ENCODE peak calls at places on chromosomes 6 and 20, in four cellular contexts. X is putamen, J is choroid plexus epithelial cell, K is SW480. L is an unnamed sample.

GRCh38 chr6:142728910-142729481 is 216.0 kb downstream of the HIVEP2 start:
- DNase-seq in X (no peak), J (peak), K (no peak), L (no peak)

GRCh38 chr6:148771896-148772554 is 25.2 kb downstream of the UST start:
- DNase-seq in X (no peak), J (peak), K (no peak), L (no peak)

GRCh38 chr6:6736753-6737654 is 148.5 kb downstream of the LY86 start:
- DNase-seq in X (no peak), J (peak), K (peak), L (no peak)

GRCh38 chr20:57164872-57165271 is 101.6 kb downstream of the BMP7 start:
- DNase-seq in X (no peak), J (no peak), K (no peak), L (no peak)

GRCh38 chr6:26392932-26393636 is 9.0 kb upstream of the BTN3A1 start:
- DNase-seq in X (no peak), J (no peak), K (no peak), L (no peak)

GRCh38 chr6:56279346-56280080 is 32.1 kb upstream of the COL21A1 start:
- DNase-seq in X (no peak), J (peak), K (peak), L (peak)

GRCh38 chr6:43981363-43981990 is 145.8 kb downstream of the MRPL14 start:
- DNase-seq in X (no peak), J (no peak), K (no peak), L (no peak)

GRCh38 chr6:43401730-43402129 is 25.6 kb upstream of the ABCC10 start:
- DNase-seq in X (no peak), J (no peak), K (no peak), L (no peak)

GRCh38 chr20:63364801-63365585 is 3.8 kb upstream of the CHRNA4 start:
- DNase-seq in X (no peak), J (no peak), K (no peak), L (no peak)

GRCh38 chr6:39930540-39930939 is 3.7 kb downstream of the MOCS1 start:
- DNase-seq in X (no peak), J (no peak), K (no peak), L (no peak)

GRCh38 chr20:2840967-2841531 is 504 bp downstream of the VPS16 start:
- DNase-seq in X (no peak), J (peak), K (peak), L (peak)

GRCh38 chr6:31879901-31880300 is 1.1 kb upstream of the SLC44A4 start:
- DNase-seq in X (no peak), J (no peak), K (no peak), L (no peak)

GRCh38 chr6:2111162-2111677 is 134.2 kb downstream of the GMDS start:
- DNase-seq in X (peak), J (peak), K (peak), L (no peak)

GRCh38 chr20:1478566-1478965 is 11.9 kb upstream of the NSFL1C start:
- DNase-seq in X (no peak), J (peak), K (peak), L (no peak)